ENCODE peak calls at places on chromosome 12, in nine cellular contexts. A, L, U, G, D, W, C, Y and S are unnamed samples.

GRCh38 chr12:108649126-108649525 is 15.4 kb upstream of the SELPLG start:
- DNase-seq in U (no peak), L (peak), G (no peak), A (no peak), C (no peak), D (no peak), W (no peak), Y (no peak), S (no peak)

GRCh38 chr12:108052260-108052659 is 76.8 kb upstream of the WSCD2 start:
- DNase-seq in L (no peak), C (no peak), G (no peak), Y (no peak), W (no peak), A (no peak), U (no peak), D (no peak), S (no peak)

GRCh38 chr12:6341439-6342139 is at the start of gene TNFRSF1A:
- DNase-seq in G (peak), W (peak), C (peak), Y (peak), A (peak), L (peak), U (peak), D (no peak), S (peak)

GRCh38 chr12:124548854-124549378 is 18.5 kb downstream of the NCOR2 start:
- DNase-seq in U (no peak), Y (peak), D (no peak), L (peak), W (no peak), G (peak), C (no peak), A (peak), S (no peak)

GRCh38 chr12:46609281-46609623 is 216.5 kb downstream of the SLC38A4 start:
- DNase-seq in W (no peak), Y (no peak), D (no peak), G (no peak), A (no peak), L (no peak), C (no peak), U (no peak), S (no peak)

GRCh38 chr12:19927661-19928060 is 440.7 kb upstream of the PDE3A start:
- DNase-seq in W (no peak), G (no peak), Y (no peak), A (no peak), C (no peak), L (peak), U (no peak), D (no peak), S (no peak)

GRCh38 chr12:105474672-105475071 is 144.2 kb downstream of the C12orf75 start:
- DNase-seq in Y (no peak), A (no peak), G (no peak), C (no peak), W (no peak), U (peak), L (peak), D (no peak), S (no peak)

GRCh38 chr12:6570264-6570887 is 2.3 kb upstream of the NOP2 start:
- DNase-seq in G (no peak), L (no peak), D (no peak), W (peak), U (peak), Y (no peak), C (peak), A (no peak), S (peak)

GRCh38 chr12:40439771-40440492 is 215.1 kb downstream of the LRRK2 start:
- DNase-seq in L (no peak), Y (no peak), W (no peak), D (no peak), C (no peak), U (peak), G (no peak), A (no peak), S (no peak)

GRCh38 chr12:49518914-49519573 is 19.8 kb upstream of the KCNH3 start:
- DNase-seq in G (peak), U (no peak), Y (no peak), L (peak), W (no peak), C (no peak), A (no peak), D (no peak), S (no peak)

GRCh38 chr12:121713257-121714155 is 954 bp downstream of the TMEM120B start:
- DNase-seq in A (peak), D (no peak), U (peak), W (no peak), G (peak), C (no peak), Y (peak), L (no peak), S (no peak)

GRCh38 chr12:69397978-69398377 is 38.4 kb downstream of the YEATS4 start:
- DNase-seq in Y (no peak), D (no peak), C (no peak), A (no peak), U (no peak), G (peak), L (peak), W (no peak), S (no peak)

GRCh38 chr12:12686472-12686871 is 9.5 kb downstream of the GPR19 start:
- DNase-seq in U (no peak), L (no peak), A (no peak), W (no peak), Y (no peak), C (no peak), G (no peak), D (no peak), S (no peak)

GRCh38 chr12:16228067-16228466 is 49.4 kb downstream of the SLC15A5 start:
- DNase-seq in U (peak), L (no peak), C (no peak), Y (no peak), D (no peak), G (peak), A (no peak), W (peak), S (no peak)

GRCh38 chr12:47144769-47145168 is 65.0 kb upstream of the AMIGO2 start:
- DNase-seq in C (no peak), U (no peak), A (no peak), Y (no peak), D (no peak), W (no peak), L (peak), G (no peak), S (no peak)

GRCh38 chr12:5718073-5718472 is 227.0 kb downstream of the ANO2 start:
- DNase-seq in W (no peak), G (no peak), C (no peak), Y (no peak), D (no peak), A (no peak), L (no peak), U (no peak), S (no peak)

GRCh38 chr12:54373619-54374554 is 9.6 kb upstream of the GPR84 start:
- DNase-seq in D (no peak), Y (no peak), C (no peak), U (no peak), A (no peak), W (no peak), G (no peak), L (no peak), S (no peak)

GRCh38 chr12:76346798-76347420 is 1.3 kb downstream of the BBS10 start:
- DNase-seq in U (peak), Y (no peak), D (no peak), W (peak), C (no peak), A (no peak), G (peak), L (peak), S (peak)

GRCh38 chr12:6323340-6323994 is 13.0 kb downstream of the PLEKHG6 start:
- DNase-seq in C (peak), D (no peak), G (peak), A (peak), W (peak), Y (peak), U (peak), L (peak), S (peak)

GRCh38 chr12:52837341-52837741 is 3.2 kb upstream of the KRT79 start:
- DNase-seq in C (no peak), A (no peak), L (peak), D (no peak), G (peak), U (peak), Y (no peak), W (no peak), S (no peak)

GRCh38 chr12:25315388-25315787 is 64.7 kb upstream of the KRAS start:
- DNase-seq in Y (no peak), W (no peak), L (no peak), A (no peak), U (no peak), C (no peak), G (no peak), D (no peak), S (no peak)

GRCh38 chr12:131263626-131264025 is 309.9 kb downstream of the ADGRD1 start:
- DNase-seq in D (no peak), W (no peak), C (no peak), G (no peak), A (no peak), L (no peak), U (no peak), Y (no peak), S (no peak)

GRCh38 chr12:46774011-46774633 is 51.7 kb downstream of the SLC38A4 start:
- DNase-seq in G (peak), U (peak), W (no peak), A (no peak), C (no peak), D (no peak), L (peak), Y (no peak), S (no peak)

GRCh38 chr12:13851828-13852227 is 129.6 kb downstream of the GRIN2B start:
- DNase-seq in U (no peak), G (no peak), Y (no peak), W (no peak), A (no peak), D (no peak), C (no peak), L (no peak), S (peak)

GRCh38 chr12:85866929-85867776 is 6.9 kb upstream of the NTS start:
- DNase-seq in A (no peak), U (peak), D (no peak), W (peak), L (peak), G (peak), Y (peak), C (peak), S (peak)

GRCh38 chr12:63889236-63889635 is 44.7 kb downstream of the SRGAP1 start:
- DNase-seq in C (no peak), L (peak), A (no peak), G (peak), U (peak), D (no peak), Y (no peak), W (no peak), S (no peak)

GRCh38 chr12:101935769-101936741 is 58.7 kb downstream of the DRAM1 start:
- DNase-seq in A (no peak), W (peak), L (peak), G (peak), D (no peak), U (peak), Y (peak), C (no peak), S (no peak)

GRCh38 chr12:8637244-8637643 is 24.6 kb upstream of the AICDA start:
- DNase-seq in L (no peak), D (no peak), Y (no peak), C (no peak), U (no peak), W (no peak), A (no peak), G (no peak), S (no peak)

GRCh38 chr12:6769003-6769389 is 2.8 kb downstream of the PTMS start:
- DNase-seq in Y (peak), D (no peak), W (no peak), G (peak), A (no peak), C (peak), L (peak), U (no peak), S (peak)

GRCh38 chr12:84793558-84794367 is 118.8 kb downstream of the SLC6A15 start:
- DNase-seq in U (peak), L (peak), D (no peak), A (no peak), G (no peak), Y (no peak), W (no peak), C (no peak), S (no peak)

GRCh38 chr12:120783197-120783596 is 57.6 kb downstream of the ACADS start:
- DNase-seq in A (no peak), W (no peak), D (no peak), Y (no peak), C (no peak), G (peak), L (peak), U (peak), S (no peak)

GRCh38 chr12:108567388-108567787 is 5.0 kb downstream of the ISCU start:
- DNase-seq in W (no peak), L (no peak), A (no peak), G (peak), C (no peak), U (no peak), Y (no peak), D (no peak), S (no peak)

GRCh38 chr12:112198120-112198733 is 72.9 kb downstream of the TRAFD1 start:
- DNase-seq in A (no peak), Y (peak), D (peak), W (peak), G (peak), L (peak), U (peak), C (peak), S (peak)

GRCh38 chr12:53726342-53726741 is 910 bp downstream of the CALCOCO1 start:
- DNase-seq in W (peak), U (no peak), A (no peak), G (no peak), L (no peak), D (no peak), C (no peak), Y (no peak), S (no peak)

GRCh38 chr12:116011217-116011616 is 266.3 kb downstream of the MED13L start:
- DNase-seq in G (no peak), A (no peak), D (no peak), W (no peak), U (no peak), L (no peak), Y (no peak), C (no peak), S (no peak)

GRCh38 chr12:75892779-75893408 is 138.7 kb downstream of the PHLDA1 start:
- DNase-seq in C (peak), A (no peak), D (no peak), W (no peak), U (peak), G (peak), Y (no peak), L (peak), S (no peak)

GRCh38 chr12:25332143-25332542 is 81.4 kb upstream of the KRAS start:
- DNase-seq in C (no peak), Y (no peak), G (no peak), U (no peak), D (no peak), L (no peak), W (peak), A (no peak), S (no peak)

GRCh38 chr12:120466560-120467315 is 2.8 kb downstream of the SRSF9 start:
- DNase-seq in A (no peak), Y (peak), G (peak), W (no peak), D (no peak), C (peak), L (no peak), U (peak), S (peak)

DNA sequence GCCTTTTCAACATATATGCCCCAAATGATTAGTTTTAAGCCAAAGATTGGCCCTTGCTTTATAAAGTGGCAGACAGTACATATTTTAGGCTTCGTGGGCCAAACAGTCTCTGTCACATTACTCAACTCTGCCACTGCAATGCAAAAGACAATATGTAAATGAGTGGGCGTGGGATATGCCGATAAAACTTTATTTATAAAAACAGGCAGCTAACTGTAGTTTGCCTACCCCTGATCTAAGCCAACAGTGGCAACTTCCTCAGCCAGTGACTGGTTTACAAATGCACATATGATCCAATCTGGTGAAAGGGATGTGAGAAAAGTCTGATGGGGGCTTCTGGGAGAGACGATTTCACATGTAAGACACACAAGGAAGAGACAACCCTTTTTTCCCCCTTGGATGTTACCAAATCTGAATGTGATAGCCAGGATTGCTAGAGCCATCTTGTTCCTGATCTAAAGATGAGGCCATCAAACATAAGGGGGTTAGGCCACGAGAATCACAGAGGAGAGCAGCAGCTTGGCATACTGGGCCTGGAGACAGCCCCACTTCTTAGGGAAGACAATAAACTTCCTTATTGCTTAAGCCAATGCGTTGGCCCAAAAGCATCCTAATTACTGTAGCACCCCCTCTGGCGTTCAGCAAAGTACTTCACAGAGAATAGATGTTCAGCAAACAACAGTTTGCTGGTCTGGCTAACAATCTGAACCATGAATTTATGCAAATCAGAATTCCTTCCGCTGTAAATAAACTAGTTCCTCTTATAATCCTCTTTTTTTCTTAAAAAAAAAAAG is 75.2 kb upstream of the TMCC3 start:
- DNase-seq in U (peak), C (peak), W (no peak), D (no peak), G (peak), A (no peak), Y (no peak), L (peak), S (peak)
- TF ChIP-seq CTCF in U (peak), C (peak), W (peak), D (no peak), G (peak), A (peak), Y (no peak), L (peak), S (peak)

DNA sequence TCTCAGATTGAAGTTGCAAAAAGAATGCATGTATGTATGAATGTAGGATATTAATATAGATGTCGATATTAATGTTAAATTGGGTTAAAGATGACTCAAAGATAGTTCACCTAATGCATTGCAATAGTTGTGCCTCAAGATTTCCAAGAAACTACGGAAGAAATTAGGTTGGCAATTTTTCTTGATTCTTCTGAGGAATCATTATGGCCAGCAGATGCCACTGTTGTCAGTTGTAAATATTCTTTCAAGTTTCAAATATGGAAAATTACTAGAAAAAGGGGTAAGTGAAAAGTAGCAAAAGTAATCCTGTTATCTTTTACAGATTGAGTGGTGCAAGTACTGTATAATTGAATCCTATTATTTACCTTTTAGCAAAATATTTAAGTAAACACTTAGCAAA is 202.1 kb downstream of the ADAMTS20 start:
- DNase-seq in L (no peak), U (peak), A (no peak), G (peak), D (no peak), W (no peak), Y (no peak), C (no peak), S (no peak)
- TF ChIP-seq CTCF in L (peak), U (peak), A (no peak), G (peak), D (peak), W (no peak), Y (no peak), C (no peak), S (peak)

GRCh38 chr12:80624986-80625530 is 82.4 kb upstream of the MYF6 start:
- DNase-seq in Y (no peak), G (no peak), C (no peak), A (no peak), U (no peak), L (no peak), D (no peak), W (no peak), S (no peak)

GRCh38 chr12:80620281-80620680 is 87.2 kb upstream of the MYF6 start:
- DNase-seq in A (no peak), U (no peak), L (no peak), C (no peak), G (no peak), Y (no peak), W (no peak), D (no peak), S (no peak)

GRCh38 chr12:80625901-80626300 is 81.5 kb upstream of the MYF6 start:
- DNase-seq in U (no peak), G (no peak), A (no peak), C (no peak), L (no peak), W (no peak), Y (no peak), D (no peak), S (no peak)

GRCh38 chr12:80617733-80618132 is 89.7 kb upstream of the MYF6 start:
- DNase-seq in Y (no peak), A (no peak), L (no peak), G (no peak), W (no peak), C (no peak), U (no peak), D (no peak), S (no peak)

DNA sequence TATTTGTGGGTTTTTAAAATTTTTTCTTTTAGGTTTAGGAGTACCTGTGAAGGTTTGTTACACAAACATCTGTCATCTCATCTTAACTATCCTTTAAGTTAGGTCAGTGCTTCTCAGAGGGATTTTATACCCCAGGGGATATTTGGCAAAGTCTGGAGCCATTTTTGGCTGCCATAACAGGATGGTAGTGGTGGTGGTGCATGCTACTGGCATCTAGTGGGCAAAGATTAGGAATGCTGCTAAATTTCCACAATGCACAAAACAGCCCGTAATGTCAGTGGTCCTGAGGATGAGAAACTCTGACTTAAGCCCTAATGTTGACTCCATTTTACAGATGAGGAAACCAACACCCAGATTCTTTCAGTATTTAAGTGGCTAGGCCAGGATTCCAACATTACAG is 85.2 kb upstream of the MYF6 start:
- DNase-seq in W (no peak), D (no peak), U (peak), Y (no peak), A (no peak), G (no peak), L (no peak), C (no peak), S (peak)
- TF ChIP-seq CTCF in W (no peak), D (no peak), U (peak), Y (no peak), A (no peak), G (peak), L (peak), C (no peak), S (peak)

DNA sequence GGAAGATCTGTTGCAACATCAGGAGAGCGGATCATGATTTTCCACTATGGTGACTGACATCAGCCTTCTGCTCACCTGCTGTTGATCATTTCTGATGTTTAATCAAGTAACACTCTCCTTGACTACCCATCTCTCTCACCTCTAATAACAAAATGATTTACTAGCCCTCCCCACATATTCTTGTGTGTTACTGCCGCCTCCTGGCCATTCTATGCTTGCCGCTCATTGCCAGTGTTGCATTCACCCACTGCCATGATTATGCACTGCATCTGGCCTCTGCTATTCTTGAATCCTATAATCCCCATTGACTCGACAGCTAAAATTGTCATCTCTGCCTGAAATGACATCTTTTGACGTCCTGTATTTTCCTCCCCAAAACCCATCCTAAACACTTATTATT is 113.8 kb downstream of the RERGL start:
- DNase-seq in L (no peak), D (no peak), A (no peak), W (no peak), Y (no peak), C (peak), U (peak), G (no peak), S (peak)
- TF ChIP-seq CTCF in L (peak), D (no peak), A (no peak), W (no peak), Y (no peak), C (peak), U (peak), G (no peak), S (peak)

DNA sequence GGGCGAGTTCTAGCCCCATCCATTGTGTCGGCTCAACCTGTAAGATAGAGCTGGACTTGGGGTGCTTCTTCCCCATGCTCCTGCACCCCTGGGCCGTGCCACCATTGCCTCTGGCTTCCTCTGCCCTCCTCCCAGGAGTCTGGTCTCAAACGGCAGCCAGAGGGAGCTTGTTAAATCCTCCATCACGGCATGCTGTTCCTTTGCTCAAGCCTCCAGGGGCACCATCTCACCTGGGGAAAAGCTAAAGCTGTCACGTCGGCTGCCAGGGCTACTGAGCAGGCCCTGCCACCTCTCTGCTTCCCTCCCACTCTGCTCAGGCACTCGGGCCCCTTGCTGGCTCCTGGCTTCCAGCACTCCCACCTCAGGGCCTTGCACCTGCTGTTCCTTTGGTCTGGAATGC is 140.4 kb downstream of the RBM19 start:
- DNase-seq in A (no peak), W (no peak), D (no peak), G (no peak), L (no peak), U (no peak), C (no peak), Y (no peak), S (peak)
- TF ChIP-seq CTCF in A (no peak), W (no peak), D (no peak), G (no peak), L (no peak), U (no peak), C (no peak), Y (no peak), S (no peak)